ENCODE peak calls at places on chromosomes 3 and 15, in eight cellular contexts. M is esophagus squamous epithelium, S is fibroblast of pulmonary artery, T is epithelial cell of esophagus, Q is Peyer's patch, W is PC-9, D is endothelial cell, K is foreskin fibroblast. Y is an unnamed sample.

GRCh38 chr3:59609967-59610366 is 560.1 kb upstream of the CFAP20DC start:
- DNase-seq in D (no peak), M (no peak), K (peak), S (no peak), T (peak), Q (no peak), W (no peak), Y (no peak)

GRCh38 chr3:14424711-14425573 is 22.5 kb downstream of the SLC6A6 start:
- DNase-seq in S (no peak), T (no peak), D (no peak), W (no peak), M (no peak), Q (no peak), K (no peak), Y (peak)

GRCh38 chr15:61657461-61657860 is 402.8 kb downstream of the VPS13C start:
- DNase-seq in T (no peak), D (no peak), M (no peak), K (no peak), S (no peak), W (no peak), Q (no peak), Y (no peak)

GRCh38 chr3:3074551-3075257 is 35.5 kb downstream of the IL5RA start:
- DNase-seq in D (no peak), K (no peak), M (no peak), S (no peak), T (no peak), Q (no peak), W (no peak), Y (no peak)

GRCh38 chr15:55007561-55007960 is 189.2 kb downstream of the RSL24D1 start:
- DNase-seq in W (no peak), M (no peak), K (no peak), T (no peak), D (no peak), S (no peak), Q (no peak), Y (no peak)

GRCh38 chr3:139288266-139288821 is 55.5 kb upstream of the MRPS22 start:
- DNase-seq in D (no peak), M (no peak), S (no peak), T (no peak), K (peak), W (no peak), Q (no peak), Y (no peak)

GRCh38 chr3:27728195-27729087 is 6.3 kb upstream of the EOMES start:
- DNase-seq in S (no peak), Q (no peak), M (no peak), D (no peak), T (no peak), K (no peak), W (no peak), Y (peak)

GRCh38 chr15:86275361-86275760 is 195.7 kb downstream of the AGBL1 start:
- DNase-seq in Q (no peak), K (no peak), M (no peak), S (no peak), W (no peak), D (no peak), T (no peak), Y (no peak)

GRCh38 chr15:64574220-64574994 is 114.0 kb downstream of the ZNF609 start:
- DNase-seq in W (no peak), K (peak), M (no peak), D (no peak), T (peak), S (peak), Q (no peak), Y (no peak)

GRCh38 chr15:63308947-63309346 is 31.5 kb downstream of the APH1B start:
- DNase-seq in T (peak), Q (no peak), W (no peak), D (no peak), K (no peak), M (no peak), S (peak), Y (no peak)

GRCh38 chr3:107752202-107752990 is 229.6 kb downstream of the BBX start:
- DNase-seq in T (peak), M (no peak), Q (no peak), K (peak), D (peak), S (peak), W (no peak), Y (no peak)

GRCh38 chr15:92884813-92885461 is 15.2 kb upstream of the CHD2 start:
- DNase-seq in D (no peak), K (no peak), M (no peak), W (no peak), S (no peak), T (no peak), Q (no peak), Y (no peak)

GRCh38 chr3:57397175-57398026 is 104.9 kb upstream of the ASB14 start:
- DNase-seq in K (peak), W (peak), D (peak), M (no peak), S (peak), Q (peak), T (peak), Y (peak)

GRCh38 chr3:127899200-127899599 is 15.8 kb upstream of the KBTBD12 start:
- DNase-seq in T (no peak), Q (no peak), W (no peak), K (no peak), D (no peak), S (no peak), M (no peak), Y (no peak)

GRCh38 chr3:184154909-184155643 is at the start of gene DVL3:
- DNase-seq in D (peak), K (peak), Q (peak), S (peak), W (peak), M (no peak), T (peak), Y (peak)

GRCh38 chr15:49225572-49226281 is 55.7 kb downstream of the GALK2 start:
- DNase-seq in K (no peak), W (peak), S (peak), T (peak), M (no peak), D (peak), Q (no peak), Y (no peak)

GRCh38 chr3:14418259-14418658 is 15.9 kb downstream of the SLC6A6 start:
- DNase-seq in S (no peak), D (no peak), W (no peak), T (no peak), Q (no peak), M (no peak), K (no peak), Y (no peak)

GRCh38 chr3:44648564-44649229 is at the start of gene ZNF35:
- DNase-seq in M (no peak), Q (peak), S (peak), D (peak), W (peak), T (peak), K (peak), Y (peak)

GRCh38 chr3:43019168-43019765 is 40.2 kb downstream of the GASK1A start:
- DNase-seq in T (no peak), W (no peak), M (no peak), S (no peak), D (no peak), Q (no peak), K (peak), Y (no peak)

GRCh38 chr15:70289191-70289955 is 191.7 kb upstream of the TLE3 start:
- DNase-seq in T (no peak), S (peak), M (no peak), D (no peak), K (no peak), Q (peak), W (peak), Y (no peak)

GRCh38 chr3:177824190-177824786 is 627.0 kb upstream of the TBL1XR1 start:
- DNase-seq in D (no peak), K (peak), S (peak), W (peak), T (peak), Q (no peak), M (no peak), Y (no peak)

GRCh38 chr3:11165457-11165856 is 11.2 kb downstream of the HRH1 start:
- DNase-seq in Q (no peak), K (no peak), S (no peak), D (no peak), T (no peak), W (no peak), M (no peak), Y (no peak)

GRCh38 chr15:43279496-43279895 is 12.8 kb upstream of the TGM5 start:
- DNase-seq in T (no peak), W (no peak), Q (no peak), K (no peak), D (no peak), M (no peak), S (no peak), Y (no peak)

GRCh38 chr3:130915567-130916292 is 21.8 kb downstream of the ATP2C1 start:
- DNase-seq in T (peak), W (no peak), K (no peak), S (no peak), D (no peak), Q (no peak), M (no peak), Y (no peak)

GRCh38 chr15:57427367-57427821 is 51.1 kb downstream of the CGNL1 start:
- DNase-seq in S (peak), Q (no peak), T (peak), K (peak), D (no peak), W (no peak), M (no peak), Y (no peak)

GRCh38 chr3:104503022-104503421 is 863.7 kb upstream of the ALCAM start:
- DNase-seq in S (no peak), K (no peak), W (no peak), Q (no peak), T (no peak), M (no peak), D (no peak), Y (no peak)

DNA sequence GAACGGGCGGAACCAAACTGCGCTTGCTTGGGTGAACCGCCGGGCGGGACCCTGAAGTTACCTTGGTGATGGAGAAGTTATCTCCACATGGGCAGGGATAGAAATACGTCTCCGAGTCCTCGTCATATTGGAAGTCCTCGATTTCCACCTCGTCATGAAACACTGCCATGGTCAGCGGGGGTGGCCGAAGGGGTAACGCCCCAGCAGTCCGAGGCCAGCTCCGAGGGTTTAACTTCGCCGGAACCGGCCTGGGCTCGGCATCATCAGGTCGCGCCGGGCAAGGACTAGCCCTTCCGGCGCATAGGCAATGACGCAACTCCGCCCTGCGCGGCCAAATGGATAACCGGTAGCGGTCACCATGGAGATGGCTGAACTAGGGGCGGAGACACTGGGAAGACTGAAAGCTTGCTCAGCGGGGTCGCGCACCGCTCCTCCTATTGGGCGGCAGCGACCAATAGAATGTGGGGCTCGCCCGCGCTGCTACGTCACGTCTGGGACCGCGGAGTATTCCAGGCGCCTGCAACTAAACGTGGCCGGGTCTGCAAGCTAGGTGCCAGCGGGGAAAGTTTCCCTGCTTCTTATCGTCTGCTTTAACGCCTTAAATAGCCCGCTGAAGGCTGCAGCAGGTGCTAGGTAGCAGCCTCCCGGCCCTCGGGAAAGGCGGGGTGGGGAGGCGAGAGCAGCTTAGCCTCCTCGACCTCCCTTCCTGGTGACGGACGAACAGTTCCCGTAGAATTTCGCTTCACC is at the start of the genes DPH3 and OXNAD1:
- DNase-seq in W (peak), S (peak), T (peak), M (peak), K (peak), D (peak), Q (peak), Y (peak)
- TF ChIP-seq CTCF in W (no peak), S (no peak), T (peak), M (no peak), K (no peak), D (no peak), Q (peak), Y (no peak)

DNA sequence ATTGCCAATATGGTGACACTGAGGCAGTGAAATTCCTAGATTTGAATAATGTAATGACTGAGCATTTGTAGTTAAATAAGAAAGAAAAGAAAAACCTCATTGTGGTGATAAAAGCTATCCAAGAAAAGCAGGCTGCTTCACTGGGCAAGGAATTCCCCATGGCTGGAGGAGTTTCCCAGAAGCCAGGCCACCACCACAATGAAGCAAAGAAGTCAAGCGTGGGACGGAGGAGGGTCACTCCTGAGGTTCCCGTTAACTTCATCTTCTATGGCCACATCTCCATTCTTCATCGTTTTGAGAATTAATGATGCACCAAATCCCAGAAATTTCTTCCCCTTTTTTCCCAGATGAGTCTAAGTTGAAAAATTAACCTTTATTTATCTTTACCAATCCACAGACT is 185.8 kb upstream of the BCL6 start:
- DNase-seq in M (no peak), K (no peak), D (no peak), T (no peak), Q (no peak), W (no peak), S (peak), Y (no peak)
- TF ChIP-seq CTCF in M (no peak), K (no peak), D (no peak), T (no peak), Q (no peak), W (no peak), S (no peak), Y (no peak)

DNA sequence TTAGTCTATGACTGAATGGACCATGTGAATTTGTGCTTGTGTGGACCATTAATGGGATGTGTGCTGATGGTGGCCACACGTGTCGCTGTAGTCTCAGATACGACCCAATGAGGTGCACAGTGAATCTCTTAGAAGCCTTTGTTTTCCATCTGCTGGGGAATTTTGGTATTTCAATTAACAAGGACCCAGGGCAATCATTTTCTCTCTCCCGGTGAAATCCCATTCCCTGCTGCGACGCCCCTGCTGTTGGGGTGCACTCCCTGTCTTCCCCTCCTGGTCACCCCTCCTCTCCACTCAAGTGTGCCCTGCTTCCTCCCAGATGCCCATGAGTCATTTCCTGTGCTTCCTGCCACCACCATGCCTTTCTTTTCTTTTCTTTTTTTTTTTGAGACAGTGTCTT is 32.7 kb downstream of the EBLN2 start:
- DNase-seq in W (no peak), S (no peak), M (no peak), T (peak), Q (no peak), K (no peak), D (no peak), Y (no peak)
- TF ChIP-seq CTCF in W (no peak), S (peak), M (no peak), T (peak), Q (no peak), K (no peak), D (peak), Y (no peak)

GRCh38 chr3:182621435-182622240 is 171.7 kb upstream of the ATP11B start:
- DNase-seq in S (no peak), K (no peak), Q (no peak), M (no peak), T (no peak), D (no peak), W (no peak), Y (no peak)
- TF ChIP-seq CTCF in S (peak), K (no peak), Q (no peak), M (peak), T (peak), D (peak), W (peak), Y (no peak)

Y was measured in natural killer cell.